ENCODE peak calls at places on chromosomes 13 and 19, in five cellular contexts. G, E, S, A and N are unnamed samples.

GRCh38 chr19:10353793-10354391 is 14.5 kb upstream of the ICAM3 start:
- DNase-seq in G (no peak), E (no peak), S (no peak), A (no peak), N (no peak)

GRCh38 chr19:15264061-15264932 is 32.0 kb upstream of the EPHX3 start:
- DNase-seq in G (peak; percentile 61), E (peak; percentile 42), S (peak; percentile 41), A (peak; percentile 34), N (peak; percentile 75)

GRCh38 chr19:42652021-42652420 is 57.3 kb upstream of the CEACAM8 start:
- DNase-seq in G (no peak), E (no peak), S (no peak), A (no peak), N (no peak)

GRCh38 chr19:7868671-7869452 is 5.3 kb downstream of the PRR36 start:
- DNase-seq in G (peak; percentile 27), E (peak; percentile 22), S (peak; percentile 72), A (no peak), N (no peak)

GRCh38 chr19:5115771-5116202 is 146.9 kb downstream of the KDM4B start:
- DNase-seq in G (peak; percentile 80), E (no peak), S (no peak), A (no peak), N (no peak)

GRCh38 chr13:42078113-42078769 is 29.8 kb downstream of the DGKH start:
- DNase-seq in G (no peak), E (no peak), S (no peak), A (no peak), N (no peak)

GRCh38 chr13:28532226-28533048 is 37.5 kb upstream of the FLT1 start:
- DNase-seq in G (peak; percentile 22), E (no peak), S (no peak), A (no peak), N (no peak)

GRCh38 chr13:54637377-54637776 is 1608.8 kb downstream of the OLFM4 start:
- DNase-seq in G (no peak), E (no peak), S (no peak), A (no peak), N (no peak)

GRCh38 chr13:24632382-24633121 is 47.7 kb upstream of the ATP12A start:
- DNase-seq in G (no peak), E (no peak), S (no peak), A (no peak), N (no peak)

GRCh38 chr13:32267836-32268439 is 47.2 kb downstream of the ZAR1L start:
- DNase-seq in G (no peak), E (no peak), S (no peak), A (no peak), N (peak; percentile 30)

GRCh38 chr19:17692566-17692965 is 4.4 kb upstream of the UNC13A start:
- DNase-seq in G (no peak), E (no peak), S (no peak), A (no peak), N (no peak)

GRCh38 chr19:29371766-29372415 is 153.9 kb upstream of the VSTM2B start:
- DNase-seq in G (no peak), E (no peak), S (no peak), A (no peak), N (no peak)

GRCh38 chr13:103056008-103056407 is 10.2 kb downstream of the SLC10A2 start:
- DNase-seq in G (no peak), E (no peak), S (no peak), A (no peak), N (no peak)

GRCh38 chr19:5828661-5829566 is 10.6 kb downstream of the FUT6 start:
- DNase-seq in G (no peak), E (no peak), S (peak; percentile 20), A (no peak), N (peak; percentile 24)

GRCh38 chr13:74570834-74571233 is 436.6 kb upstream of the KLF12 start:
- DNase-seq in G (no peak), E (no peak), S (no peak), A (peak; percentile 10), N (no peak)

GRCh38 chr19:8592231-8593009 is 15.2 kb upstream of the MYO1F start:
- DNase-seq in G (peak; percentile 29), E (peak; percentile 78), S (peak; percentile 86), A (peak; percentile 90), N (peak; percentile 55)

GRCh38 chr19:55676889-55677505 is 2.0 kb downstream of the EPN1 start:
- DNase-seq in G (no peak), E (no peak), S (no peak), A (no peak), N (no peak)

GRCh38 chr19:29245221-29245620 is 32.3 kb upstream of the UQCRFS1 start:
- DNase-seq in G (no peak), E (no peak), S (no peak), A (no peak), N (no peak)

GRCh38 chr13:33033361-33033812 is 17.2 kb downstream of the KL start:
- DNase-seq in G (no peak), E (no peak), S (no peak), A (no peak), N (no peak)

GRCh38 chr19:10295847-10296591 is 6.3 kb downstream of the ICAM5 start:
- DNase-seq in G (no peak), E (no peak), S (no peak), A (no peak), N (no peak)

GRCh38 chr19:12064266-12065099 is at the start of gene ZNF844:
- DNase-seq in G (peak; percentile 90), E (peak; percentile 95), S (peak; percentile 49), A (peak; percentile 57), N (peak; percentile 83)

GRCh38 chr19:39542198-39542597 is 2.2 kb upstream of the EID2 start:
- DNase-seq in G (no peak), E (no peak), S (no peak), A (no peak), N (no peak)

GRCh38 chr19:21508198-21508597 is 2.8 kb downstream of the ZNF429 start:
- DNase-seq in G (no peak), E (no peak), S (no peak), A (no peak), N (no peak)

GRCh38 chr19:12293771-12294307 is 844 bp downstream of the ZNF44 start:
- DNase-seq in G (peak; percentile 48), E (peak; percentile 8), S (peak; percentile 13), A (no peak), N (peak; percentile 30)

GRCh38 chr19:28289294-28290063 is 923.5 kb downstream of the UQCRFS1 start:
- DNase-seq in G (peak; percentile 53), E (peak; percentile 21), S (no peak), A (no peak), N (no peak)

GRCh38 chr19:12703056-12703455 is 6.6 kb upstream of the FBXW9 start:
- DNase-seq in G (no peak), E (no peak), S (no peak), A (no peak), N (no peak)

GRCh38 chr13:48731957-48732569 is 78.3 kb downstream of the CYSLTR2 start:
- DNase-seq in G (no peak), E (no peak), S (peak; percentile 8), A (no peak), N (peak; percentile 20)

GRCh38 chr13:85312071-85312470 is 487.1 kb downstream of the SLITRK6 start:
- DNase-seq in G (no peak), E (no peak), S (no peak), A (no peak), N (no peak)

GRCh38 chr19:48544856-48545750 is 6.9 kb upstream of the SULT2B1 start:
- DNase-seq in G (no peak), E (no peak), S (no peak), A (no peak), N (no peak)

GRCh38 chr13:105642511-105642958 is 892.9 kb downstream of the EFNB2 start:
- DNase-seq in G (no peak), E (no peak), S (no peak), A (no peak), N (no peak)